ENCODE peak calls at places on chromosome 14, in four cellular contexts. One of them, this sample, is unnamed.

GRCh38 chr14:39568809-39569538 is 136.7 kb upstream of the FBXO33 start:
- DNase-seq in GM13977: peak
- DNase-seq in A549: no peak
- DNase-seq in prostate gland: no peak
- DNase-seq in this sample: no peak

GRCh38 chr14:96660135-96660534 is 137.0 kb upstream of the VRK1 start:
- DNase-seq in prostate gland: no peak
- DNase-seq in A549: no peak
- DNase-seq in GM13977: no peak
- DNase-seq in this sample: no peak

GRCh38 chr14:105287249-105288102 is 13.3 kb downstream of the BRF1 start:
- DNase-seq in A549: no peak
- DNase-seq in GM13977: no peak
- DNase-seq in prostate gland: no peak
- DNase-seq in this sample: no peak

GRCh38 chr14:50853891-50854290 is 18.0 kb upstream of the ABHD12B start:
- DNase-seq in GM13977: no peak
- DNase-seq in prostate gland: no peak
- DNase-seq in A549: no peak
- DNase-seq in this sample: no peak

GRCh38 chr14:105201928-105202513 is 20.9 kb upstream of the NUDT14 start:
- DNase-seq in prostate gland: no peak
- DNase-seq in GM13977: no peak
- DNase-seq in A549: no peak
- DNase-seq in this sample: no peak

GRCh38 chr14:58100735-58101368 is 51.2 kb downstream of the ARMH4 start:
- DNase-seq in GM13977: no peak
- DNase-seq in A549: no peak
- DNase-seq in prostate gland: no peak
- DNase-seq in this sample: no peak

GRCh38 chr14:52977798-52978197 is 26.9 kb upstream of the FERMT2 start:
- DNase-seq in A549: no peak
- DNase-seq in GM13977: no peak
- DNase-seq in prostate gland: no peak
- DNase-seq in this sample: no peak

GRCh38 chr14:81178063-81178462 is 42.7 kb downstream of the GTF2A1 start:
- DNase-seq in prostate gland: no peak
- DNase-seq in GM13977: no peak
- DNase-seq in A549: no peak
- DNase-seq in this sample: no peak

GRCh38 chr14:31420319-31421081 is at the start of gene HEATR5A:
- DNase-seq in prostate gland: peak
- DNase-seq in GM13977: peak
- DNase-seq in A549: peak
- DNase-seq in this sample: peak
- TF ChIP-seq CTCF in prostate gland: no peak
- TF ChIP-seq CTCF in GM13977: peak
- TF ChIP-seq CTCF in A549: no peak
- TF ChIP-seq CTCF in this sample: no peak

GRCh38 chr14:23568600-23569310 is 1.2 kb upstream of the AP1G2 start:
- DNase-seq in GM13977: no peak
- DNase-seq in prostate gland: no peak
- DNase-seq in A549: no peak
- DNase-seq in this sample: peak
- TF ChIP-seq CTCF in GM13977: peak
- TF ChIP-seq CTCF in prostate gland: no peak
- TF ChIP-seq CTCF in A549: peak
- TF ChIP-seq CTCF in this sample: peak

GRCh38 chr14:101628471-101628966 is 67.2 kb downstream of the DIO3 start:
- DNase-seq in prostate gland: peak
- DNase-seq in GM13977: peak
- DNase-seq in A549: peak
- DNase-seq in this sample: peak

GRCh38 chr14:101626331-101626730 is 65.0 kb downstream of the DIO3 start:
- DNase-seq in GM13977: no peak
- DNase-seq in A549: no peak
- DNase-seq in prostate gland: no peak
- DNase-seq in this sample: no peak

GRCh38 chr14:101627913-101628257 is 66.6 kb downstream of the DIO3 start:
- DNase-seq in prostate gland: no peak
- DNase-seq in GM13977: no peak
- DNase-seq in A549: no peak
- DNase-seq in this sample: no peak

GRCh38 chr14:101630056-101630960 is 69.0 kb downstream of the DIO3 start:
- DNase-seq in prostate gland: no peak
- DNase-seq in A549: no peak
- DNase-seq in GM13977: no peak
- DNase-seq in this sample: no peak

GRCh38 chr14:101628975-101629374 is 67.7 kb downstream of the DIO3 start:
- DNase-seq in A549: no peak
- DNase-seq in GM13977: no peak
- DNase-seq in prostate gland: no peak
- DNase-seq in this sample: no peak
- TF ChIP-seq CTCF in A549: no peak
- TF ChIP-seq CTCF in GM13977: no peak
- TF ChIP-seq CTCF in prostate gland: no peak
- TF ChIP-seq CTCF in this sample: no peak

GRCh38 chr14:67517083-67517482 is 16.0 kb upstream of the PLEKHH1 start:
- DNase-seq in prostate gland: peak
- DNase-seq in GM13977: no peak
- DNase-seq in A549: no peak
- DNase-seq in this sample: peak
- TF ChIP-seq CTCF in prostate gland: no peak
- TF ChIP-seq CTCF in GM13977: no peak
- TF ChIP-seq CTCF in A549: no peak
- TF ChIP-seq CTCF in this sample: no peak

DNA sequence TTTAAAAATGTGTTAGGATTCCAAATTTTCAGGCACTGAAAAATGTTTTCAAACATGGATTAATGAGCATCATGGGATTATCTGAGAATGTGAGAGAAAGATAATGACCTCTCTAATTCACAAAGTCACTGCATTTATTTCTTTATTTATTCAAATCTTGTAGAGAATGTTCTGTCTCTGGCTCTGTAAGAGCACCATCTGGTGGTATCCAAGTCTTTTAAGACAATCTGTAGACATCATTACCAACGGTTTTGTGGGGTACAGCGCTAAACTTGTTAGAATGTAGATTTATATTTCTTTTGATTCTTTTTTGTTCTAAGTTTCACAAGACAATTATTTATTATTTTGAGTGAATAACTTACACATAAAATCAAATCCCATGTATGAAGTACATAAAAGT is 956.0 kb upstream of the NOVA1 start:
- DNase-seq in GM13977: no peak
- DNase-seq in A549: no peak
- DNase-seq in prostate gland: no peak
- DNase-seq in this sample: no peak
- TF ChIP-seq CTCF in GM13977: no peak
- TF ChIP-seq CTCF in A549: no peak
- TF ChIP-seq CTCF in prostate gland: no peak
- TF ChIP-seq CTCF in this sample: no peak

GRCh38 chr14:61470261-61470953 is 149.0 kb downstream of the PRKCH start:
- DNase-seq in prostate gland: no peak
- DNase-seq in GM13977: no peak
- DNase-seq in A549: no peak
- DNase-seq in this sample: peak
- TF ChIP-seq CTCF in prostate gland: no peak
- TF ChIP-seq CTCF in GM13977: no peak
- TF ChIP-seq CTCF in A549: peak
- TF ChIP-seq CTCF in this sample: no peak

DNA sequence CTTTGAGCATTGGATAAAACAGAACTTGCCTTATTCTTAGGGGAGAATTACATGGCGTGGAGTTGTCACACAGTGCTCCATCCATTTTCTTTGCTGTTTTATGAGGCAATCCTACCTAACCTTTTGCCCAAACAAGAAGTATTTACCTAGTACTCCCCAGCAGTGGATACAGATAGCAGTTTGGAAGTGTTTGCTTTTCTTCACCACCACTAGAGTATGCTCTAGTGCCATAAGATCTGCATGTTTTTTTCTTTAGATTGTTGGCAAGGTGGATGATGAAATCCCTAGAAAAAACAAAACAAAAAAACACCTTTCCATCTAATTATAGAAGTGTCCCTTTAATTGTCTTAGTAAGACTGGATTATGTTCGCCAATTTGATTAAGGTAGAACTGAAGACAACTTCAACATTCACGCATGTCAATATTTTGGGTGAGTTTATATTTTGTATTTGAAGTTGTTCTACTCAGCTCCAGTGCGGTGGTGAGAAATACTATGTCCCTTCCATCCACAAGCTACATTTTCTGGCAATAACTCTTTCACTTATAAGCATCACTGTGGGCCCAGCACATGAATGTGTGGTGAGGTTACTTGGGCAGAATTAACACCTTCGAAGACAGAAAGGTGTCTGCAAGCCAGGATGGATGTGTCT is 23.6 kb upstream of the TMEM260 start:
- DNase-seq in GM13977: peak
- DNase-seq in prostate gland: no peak
- DNase-seq in A549: peak
- DNase-seq in this sample: no peak
- TF ChIP-seq CTCF in GM13977: peak
- TF ChIP-seq CTCF in prostate gland: no peak
- TF ChIP-seq CTCF in A549: peak
- TF ChIP-seq CTCF in this sample: peak

GRCh38 chr14:90457191-90457590 is 60.4 kb downstream of the CALM1 start:
- DNase-seq in prostate gland: no peak
- DNase-seq in GM13977: no peak
- DNase-seq in A549: no peak
- DNase-seq in this sample: no peak

GRCh38 chr14:90460136-90460535 is 63.3 kb downstream of the CALM1 start:
- DNase-seq in GM13977: no peak
- DNase-seq in prostate gland: no peak
- DNase-seq in A549: no peak
- DNase-seq in this sample: no peak

GRCh38 chr14:90458536-90458935 is 61.7 kb downstream of the CALM1 start:
- DNase-seq in GM13977: no peak
- DNase-seq in A549: no peak
- DNase-seq in prostate gland: peak
- DNase-seq in this sample: no peak

GRCh38 chr14:90464481-90464880 is 67.7 kb downstream of the CALM1 start:
- DNase-seq in A549: no peak
- DNase-seq in prostate gland: no peak
- DNase-seq in GM13977: no peak
- DNase-seq in this sample: no peak

GRCh38 chr14:90461425-90461824 is 64.6 kb downstream of the CALM1 start:
- DNase-seq in prostate gland: no peak
- DNase-seq in GM13977: no peak
- DNase-seq in A549: no peak
- DNase-seq in this sample: no peak
- TF ChIP-seq CTCF in prostate gland: no peak
- TF ChIP-seq CTCF in GM13977: no peak
- TF ChIP-seq CTCF in A549: no peak
- TF ChIP-seq CTCF in this sample: no peak

GRCh38 chr14:37116933-37117844 is 55.2 kb downstream of the SLC25A21 start:
- DNase-seq in prostate gland: no peak
- DNase-seq in A549: peak
- DNase-seq in GM13977: no peak
- DNase-seq in this sample: no peak
- TF ChIP-seq CTCF in prostate gland: no peak
- TF ChIP-seq CTCF in A549: peak
- TF ChIP-seq CTCF in GM13977: no peak
- TF ChIP-seq CTCF in this sample: peak